ENCODE peak calls at places on chromosomes 5 and 9, in ten cellular contexts. One of them, this sample, is unnamed.

GRCh38 chr5:176748073-176748966 is 62.0 kb upstream of the UNC5A start:
- DNase-seq in H1: peak
- DNase-seq in activated naive CD8-positive, alpha-beta T cell treated with anti-CD3 and anti-CD28 coated beads, Interleukin-2, amount 50 U/mL, for 16 hours: no peak
- DNase-seq in ovary: no peak
- DNase-seq in T-helper 9 cell: no peak
- DNase-seq in WTC11: no peak
- DNase-seq in lower leg skin: peak
- DNase-seq in T-helper 17 cell: no peak
- DNase-seq in mucosa of descending colon: no peak
- DNase-seq in stimulated activated CD8-positive, alpha-beta memory T cell treated with anti-CD3 and anti-CD28 coated beads, Interleukin-15, amount 100 ng/mL, for 1 hour: no peak
- DNase-seq in this sample: no peak

GRCh38 chr5:175162036-175162435 is 281.9 kb downstream of the DRD1 start:
- DNase-seq in H1: no peak
- DNase-seq in activated naive CD8-positive, alpha-beta T cell treated with anti-CD3 and anti-CD28 coated beads, Interleukin-2, amount 50 U/mL, for 16 hours: no peak
- DNase-seq in ovary: no peak
- DNase-seq in T-helper 9 cell: no peak
- DNase-seq in WTC11: no peak
- DNase-seq in lower leg skin: no peak
- DNase-seq in T-helper 17 cell: no peak
- DNase-seq in mucosa of descending colon: no peak
- DNase-seq in stimulated activated CD8-positive, alpha-beta memory T cell treated with anti-CD3 and anti-CD28 coated beads, Interleukin-15, amount 100 ng/mL, for 1 hour: no peak
- DNase-seq in this sample: no peak

GRCh38 chr9:21513431-21513830 is 31.3 kb upstream of the IFNE start:
- DNase-seq in H1: no peak
- DNase-seq in activated naive CD8-positive, alpha-beta T cell treated with anti-CD3 and anti-CD28 coated beads, Interleukin-2, amount 50 U/mL, for 16 hours: no peak
- DNase-seq in ovary: no peak
- DNase-seq in T-helper 9 cell: no peak
- DNase-seq in WTC11: no peak
- DNase-seq in lower leg skin: no peak
- DNase-seq in T-helper 17 cell: no peak
- DNase-seq in mucosa of descending colon: no peak
- DNase-seq in stimulated activated CD8-positive, alpha-beta memory T cell treated with anti-CD3 and anti-CD28 coated beads, Interleukin-15, amount 100 ng/mL, for 1 hour: no peak
- DNase-seq in this sample: no peak

GRCh38 chr5:73256462-73257260 is 83.7 kb downstream of the TMEM174 start:
- DNase-seq in H1: peak
- DNase-seq in activated naive CD8-positive, alpha-beta T cell treated with anti-CD3 and anti-CD28 coated beads, Interleukin-2, amount 50 U/mL, for 16 hours: no peak
- DNase-seq in ovary: no peak
- DNase-seq in T-helper 9 cell: no peak
- DNase-seq in WTC11: no peak
- DNase-seq in lower leg skin: no peak
- DNase-seq in T-helper 17 cell: no peak
- DNase-seq in mucosa of descending colon: no peak
- DNase-seq in stimulated activated CD8-positive, alpha-beta memory T cell treated with anti-CD3 and anti-CD28 coated beads, Interleukin-15, amount 100 ng/mL, for 1 hour: no peak
- DNase-seq in this sample: no peak

GRCh38 chr5:102763734-102764133 is 8.6 kb downstream of the PAM start:
- DNase-seq in H1: no peak
- DNase-seq in activated naive CD8-positive, alpha-beta T cell treated with anti-CD3 and anti-CD28 coated beads, Interleukin-2, amount 50 U/mL, for 16 hours: no peak
- DNase-seq in ovary: no peak
- DNase-seq in T-helper 9 cell: no peak
- DNase-seq in WTC11: no peak
- DNase-seq in lower leg skin: no peak
- DNase-seq in T-helper 17 cell: no peak
- DNase-seq in mucosa of descending colon: no peak
- DNase-seq in stimulated activated CD8-positive, alpha-beta memory T cell treated with anti-CD3 and anti-CD28 coated beads, Interleukin-15, amount 100 ng/mL, for 1 hour: no peak
- DNase-seq in this sample: no peak

GRCh38 chr9:95785209-95785608 is 90.3 kb upstream of the ERCC6L2 start:
- DNase-seq in H1: peak
- DNase-seq in activated naive CD8-positive, alpha-beta T cell treated with anti-CD3 and anti-CD28 coated beads, Interleukin-2, amount 50 U/mL, for 16 hours: no peak
- DNase-seq in ovary: no peak
- DNase-seq in T-helper 9 cell: no peak
- DNase-seq in WTC11: no peak
- DNase-seq in lower leg skin: no peak
- DNase-seq in T-helper 17 cell: no peak
- DNase-seq in mucosa of descending colon: no peak
- DNase-seq in stimulated activated CD8-positive, alpha-beta memory T cell treated with anti-CD3 and anti-CD28 coated beads, Interleukin-15, amount 100 ng/mL, for 1 hour: no peak
- DNase-seq in this sample: no peak

GRCh38 chr5:77210091-77211012 is at the start of gene PDE8B:
- DNase-seq in H1: peak
- DNase-seq in activated naive CD8-positive, alpha-beta T cell treated with anti-CD3 and anti-CD28 coated beads, Interleukin-2, amount 50 U/mL, for 16 hours: no peak
- DNase-seq in ovary: peak
- DNase-seq in T-helper 9 cell: no peak
- DNase-seq in WTC11: peak
- DNase-seq in lower leg skin: no peak
- DNase-seq in T-helper 17 cell: no peak
- DNase-seq in mucosa of descending colon: no peak
- DNase-seq in stimulated activated CD8-positive, alpha-beta memory T cell treated with anti-CD3 and anti-CD28 coated beads, Interleukin-15, amount 100 ng/mL, for 1 hour: no peak
- DNase-seq in this sample: no peak

GRCh38 chr5:124906339-124907097 is 160.1 kb upstream of the ZNF608 start:
- DNase-seq in H1: no peak
- DNase-seq in activated naive CD8-positive, alpha-beta T cell treated with anti-CD3 and anti-CD28 coated beads, Interleukin-2, amount 50 U/mL, for 16 hours: no peak
- DNase-seq in ovary: peak
- DNase-seq in T-helper 9 cell: no peak
- DNase-seq in WTC11: peak
- DNase-seq in lower leg skin: peak
- DNase-seq in T-helper 17 cell: no peak
- DNase-seq in mucosa of descending colon: no peak
- DNase-seq in stimulated activated CD8-positive, alpha-beta memory T cell treated with anti-CD3 and anti-CD28 coated beads, Interleukin-15, amount 100 ng/mL, for 1 hour: no peak
- DNase-seq in this sample: peak